ENCODE peak calls at places on chromosomes 5 and 9, in seven cellular contexts. W is fibroblast of lung, H is neuronal stem cell, A is H1, X is IMR-90, L is astrocyte, Q is mesenchymal stem cell. U is an unnamed sample.

GRCh38 chr5:123778641-123779040 is 266.7 kb downstream of the CSNK1G3 start:
- DNase-seq in W (no peak), A (no peak), H (no peak), X (no peak), Q (no peak), L (no peak), U (no peak)

GRCh38 chr9:1208185-1208584 is 158.0 kb downstream of the DMRT2 start:
- DNase-seq in L (peak; percentile 42), A (no peak), X (peak; percentile 60), W (peak; percentile 52), Q (no peak), H (no peak), U (no peak)

GRCh38 chr9:124496075-124496893 is 10.9 kb downstream of the NR5A1 start:
- DNase-seq in H (no peak), L (no peak), X (no peak), Q (no peak), W (no peak), A (no peak), U (no peak)

GRCh38 chr5:139638736-139639618 is 9.2 kb upstream of the CXXC5 start:
- DNase-seq in X (no peak), H (no peak), A (no peak), L (no peak), W (no peak), Q (no peak), U (no peak)

GRCh38 chr5:139296198-139296597 is 2.7 kb downstream of the MATR3 start:
- DNase-seq in H (no peak), W (no peak), Q (no peak), A (no peak), X (no peak), L (no peak), U (no peak)

GRCh38 chr9:42852133-42852532 is 668.7 kb downstream of the SPATA31A6 start:
- DNase-seq in L (no peak), Q (peak; percentile 50), A (peak; percentile 44), X (no peak), H (peak; percentile 29), W (peak; percentile 8), U (no peak)

GRCh38 chr5:110356687-110357086 is 369.8 kb downstream of the TMEM232 start:
- DNase-seq in X (no peak), L (peak; percentile 29), H (no peak), Q (no peak), A (no peak), W (peak; percentile 51), U (no peak)

GRCh38 chr5:149434162-149435014 is 55.3 kb upstream of the IL17B start:
- DNase-seq in A (peak; percentile 62), X (peak; percentile 82), L (peak; percentile 59), H (peak; percentile 63), Q (peak; percentile 92), W (peak; percentile 76), U (peak; percentile 85)

GRCh38 chr5:39411051-39411450 is 13.7 kb downstream of the DAB2 start:
- DNase-seq in X (peak; percentile 84), A (no peak), W (peak; percentile 76), H (no peak), Q (peak; percentile 61), L (peak; percentile 68), U (peak; percentile 84)

GRCh38 chr9:95137587-95138145 is 179.8 kb downstream of the FANCC start:
- DNase-seq in L (no peak), W (no peak), X (no peak), H (no peak), A (no peak), Q (no peak), U (no peak)

GRCh38 chr5:133707629-133708028 is 95.3 kb upstream of the FSTL4 start:
- DNase-seq in L (no peak), X (no peak), H (no peak), W (no peak), A (no peak), Q (no peak), U (no peak)

GRCh38 chr5:6644841-6645240 is 11.6 kb downstream of the SRD5A1 start:
- DNase-seq in L (peak; percentile 49), X (peak; percentile 49), Q (no peak), A (no peak), H (no peak), W (peak; percentile 67), U (no peak)

GRCh38 chr9:27150758-27151431 is 41.9 kb downstream of the TEK start:
- DNase-seq in L (peak; percentile 23), Q (peak; percentile 65), H (no peak), W (peak; percentile 24), X (peak; percentile 77), A (no peak), U (peak; percentile 64)
- H3K4me1 ChIP-seq in L (peaks cover 27% of the 10 kb centered on the region), Q (peaks cover 7% of the 10 kb centered on the region), H (no peaks in the 10 kb centered on the region), W (peaks cover 6% of the 10 kb centered on the region), X (peaks cover 24% of the 10 kb centered on the region), A (peaks cover 2% of the 10 kb centered on the region), U (peaks cover 32% of the 10 kb centered on the region)

GRCh38 chr9:35904966-35905781 is 828 bp upstream of the HRCT1 start:
- DNase-seq in A (no peak), L (peak; percentile 51), W (peak; percentile 65), Q (peak; percentile 63), X (peak; percentile 74), H (no peak), U (peak; percentile 48)

GRCh38 chr9:35905912-35906679 is at the start of gene HRCT1:
- DNase-seq in X (peak; percentile 94), H (no peak), W (peak; percentile 97), Q (peak; percentile 89), A (no peak), L (peak; percentile 94), U (peak; percentile 96)

GRCh38 chr9:35907732-35908483 is 1.4 kb upstream of the SPAAR start:
- DNase-seq in A (peak; percentile 49), H (peak; percentile 50), X (peak; percentile 88), Q (peak; percentile 93), W (peak; percentile 94), L (peak; percentile 90), U (peak; percentile 86)

GRCh38 chr9:35908484-35909125 is 685 bp upstream of the SPAAR start:
- DNase-seq in A (no peak), W (no peak), H (no peak), L (no peak), X (peak; percentile 66), Q (no peak), U (no peak)

DNA sequence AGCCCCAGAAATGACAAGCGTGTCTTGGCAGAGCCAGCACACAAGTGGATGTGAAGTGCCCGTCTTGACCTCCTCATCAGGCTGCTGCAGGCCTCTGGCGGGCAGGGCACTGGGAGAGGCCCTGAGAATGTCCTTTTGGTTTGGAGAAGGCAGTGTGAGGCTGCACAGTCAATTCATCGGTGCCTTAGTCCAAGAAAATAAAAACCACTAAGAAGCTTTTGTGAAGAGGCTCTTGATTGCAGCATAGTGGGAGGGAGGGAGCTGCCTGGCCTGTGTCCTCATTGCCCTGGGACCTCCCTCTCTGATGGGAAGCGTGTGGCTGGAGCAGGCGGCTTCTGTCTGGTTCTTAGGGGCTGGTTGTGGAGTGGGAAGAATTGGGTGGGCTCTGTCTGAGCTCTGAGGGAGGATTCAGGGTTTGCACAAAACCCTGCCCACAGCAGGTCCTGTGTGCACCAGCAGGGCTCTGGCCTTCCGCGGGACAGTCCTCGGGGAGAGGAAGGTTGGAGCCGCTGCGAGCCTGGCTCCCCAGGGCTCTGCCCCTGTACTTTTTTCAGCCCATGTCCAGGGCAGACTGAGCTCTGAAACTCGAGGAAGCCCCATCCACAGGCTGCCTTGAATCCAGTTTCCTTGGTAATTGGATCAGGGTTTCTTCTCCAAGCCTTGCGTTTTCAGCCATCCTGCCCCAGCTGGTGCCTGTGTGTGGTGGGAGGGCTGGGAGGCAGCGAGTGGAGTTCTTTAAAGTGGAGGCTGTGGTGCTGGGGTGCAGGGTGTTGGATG is 1.1 kb downstream of the HRCT1 start:
- DNase-seq in Q (peak; percentile 94), X (peak; percentile 75), L (peak; percentile 82), H (no peak), W (peak; percentile 88), A (no peak), U (peak; percentile 86)
- H3K9ac ChIP-seq in Q (peak overlapping the region; percentile 86), X (peak overlapping the region; percentile 56), L (peak overlapping the region; percentile 79), H (no peak overlapping the region), W (peak overlapping the region; percentile 54), A (no peak overlapping the region), U (peak overlapping the region; percentile 100)

GRCh38 chr5:82291429-82291828 is 13.3 kb upstream of the RPS23 start:
- DNase-seq in A (no peak), W (no peak), Q (no peak), H (no peak), X (no peak), L (no peak), U (no peak)
- H3K4me1 ChIP-seq in A (peaks cover 18% of the 10 kb centered on the region), W (no peaks in the 10 kb centered on the region), Q (no peaks in the 10 kb centered on the region), H (peaks cover 21% of the 10 kb centered on the region), X (no peaks in the 10 kb centered on the region), L (no peaks in the 10 kb centered on the region), U (peaks cover 2% of the 10 kb centered on the region)

GRCh38 chr5:172311605-172312004 is 28.0 kb upstream of the UBTD2 start:
- DNase-seq in Q (no peak), H (no peak), W (no peak), L (no peak), X (no peak), A (no peak), U (no peak)
- H3K9ac ChIP-seq in Q (no peak overlapping the region), H (no peak overlapping the region), W (no peak overlapping the region), L (no peak overlapping the region), X (no peak overlapping the region), A (no peak overlapping the region), U (no peak overlapping the region)

GRCh38 chr5:114434396-114435219 is 72.7 kb downstream of the KCNN2 start:
- DNase-seq in H (no peak), L (no peak), X (peak; percentile 22), A (no peak), Q (no peak), W (no peak), U (no peak)
- H3K4me1 ChIP-seq in H (peaks cover 4% of the 10 kb centered on the region), L (no peaks in the 10 kb centered on the region), X (peaks cover 1% of the 10 kb centered on the region), A (peaks cover 7% of the 10 kb centered on the region), Q (no peaks in the 10 kb centered on the region), W (no peaks in the 10 kb centered on the region), U (no peaks in the 10 kb centered on the region)

GRCh38 chr9:133714606-133715294 is 23.4 kb downstream of the SARDH start:
- DNase-seq in X (peak; percentile 84), Q (peak; percentile 95), L (peak; percentile 74), H (no peak), A (no peak), W (peak; percentile 82), U (peak; percentile 25)
- H3K9ac ChIP-seq in X (peak overlapping the region; percentile 54), Q (peak overlapping the region; percentile 48), L (peak overlapping the region; percentile 70), H (no peak overlapping the region), A (no peak overlapping the region), W (peak overlapping the region; percentile 25), U (peak overlapping the region; percentile 59)

GRCh38 chr5:151094861-151095260 is 14.0 kb upstream of the TNIP1 start:
- DNase-seq in A (no peak), H (no peak), Q (peak; percentile 40), L (no peak), W (no peak), X (no peak), U (peak; percentile 39)
- H3K4me1 ChIP-seq in A (peaks cover 20% of the 10 kb centered on the region), H (no peaks in the 10 kb centered on the region), Q (peaks cover 27% of the 10 kb centered on the region), L (peaks cover 35% of the 10 kb centered on the region), W (peaks cover 32% of the 10 kb centered on the region), X (peaks cover 22% of the 10 kb centered on the region), U (peaks cover 54% of the 10 kb centered on the region)

DNA sequence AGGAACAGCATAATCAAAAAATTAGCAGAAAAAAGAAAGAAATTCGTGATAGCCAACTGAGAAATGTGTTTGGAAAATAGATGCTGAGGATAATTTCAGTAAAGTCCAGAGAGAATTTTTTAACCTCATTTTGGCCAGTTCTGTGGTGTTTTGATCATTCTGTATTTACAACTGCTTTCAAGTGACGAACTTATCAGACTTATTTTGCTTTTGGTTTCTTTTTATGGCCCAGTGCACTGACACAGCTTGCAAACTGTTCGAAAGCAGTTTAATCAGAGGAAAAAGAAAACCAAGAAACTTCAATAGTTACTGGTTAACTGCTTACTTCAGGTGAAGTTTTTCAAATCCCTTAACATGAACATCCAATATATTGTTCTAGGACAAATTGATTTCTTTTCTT is 1.9 kb downstream of the SDHA start:
- DNase-seq in L (no peak), X (no peak), Q (peak; percentile 47), A (no peak), W (no peak), H (no peak), U (peak; percentile 11)
- H3K9ac ChIP-seq in L (peak overlapping the region; percentile 92), X (peak overlapping the region; percentile 78), Q (peak overlapping the region; percentile 88), A (no peak overlapping the region), W (peak overlapping the region; percentile 4), H (no peak overlapping the region), U (peak overlapping the region; percentile 97)

U was measured in adipocyte.